ENCODE peak calls at places on chromosome 4, in six cellular contexts. One of them, this sample, is unnamed.

GRCh38 chr4:110046588-110047049 is 133.9 kb downstream of the EGF start:
- DNase-seq in A172: peak
- DNase-seq in prostate gland: no peak
- DNase-seq in effector memory CD4-positive, alpha-beta T cell: no peak
- DNase-seq in left cardiac atrium: no peak
- DNase-seq in glutamatergic neuron: no peak
- DNase-seq in this sample: no peak

GRCh38 chr4:112234952-112235609 is 3.5 kb downstream of the AP1AR start:
- DNase-seq in A172: peak
- DNase-seq in prostate gland: peak
- DNase-seq in effector memory CD4-positive, alpha-beta T cell: peak
- DNase-seq in left cardiac atrium: peak
- DNase-seq in glutamatergic neuron: peak
- DNase-seq in this sample: no peak

GRCh38 chr4:149409186-149410056 is 406.2 kb downstream of the IQCM start:
- DNase-seq in A172: peak
- DNase-seq in prostate gland: no peak
- DNase-seq in effector memory CD4-positive, alpha-beta T cell: no peak
- DNase-seq in left cardiac atrium: peak
- DNase-seq in glutamatergic neuron: no peak
- DNase-seq in this sample: no peak

GRCh38 chr4:188214861-188215260 is 75.6 kb downstream of the TRIML1 start:
- DNase-seq in A172: peak
- DNase-seq in prostate gland: no peak
- DNase-seq in effector memory CD4-positive, alpha-beta T cell: no peak
- DNase-seq in left cardiac atrium: no peak
- DNase-seq in glutamatergic neuron: no peak
- DNase-seq in this sample: no peak

GRCh38 chr4:140149851-140150635 is 3.9 kb downstream of the MAML3 start:
- DNase-seq in A172: peak
- DNase-seq in prostate gland: peak
- DNase-seq in effector memory CD4-positive, alpha-beta T cell: peak
- DNase-seq in left cardiac atrium: peak
- DNase-seq in glutamatergic neuron: peak
- DNase-seq in this sample: peak

GRCh38 chr4:62408467-62408866 is 1208.3 kb downstream of the ADGRL3 start:
- DNase-seq in A172: no peak
- DNase-seq in prostate gland: no peak
- DNase-seq in effector memory CD4-positive, alpha-beta T cell: no peak
- DNase-seq in left cardiac atrium: no peak
- DNase-seq in glutamatergic neuron: no peak
- DNase-seq in this sample: no peak

GRCh38 chr4:92215471-92215870 is 88.3 kb upstream of the GRID2 start:
- DNase-seq in A172: no peak
- DNase-seq in prostate gland: no peak
- DNase-seq in effector memory CD4-positive, alpha-beta T cell: no peak
- DNase-seq in left cardiac atrium: no peak
- DNase-seq in glutamatergic neuron: no peak
- DNase-seq in this sample: no peak

GRCh38 chr4:184897807-184898388 is 72.1 kb upstream of the ACSL1 start:
- DNase-seq in A172: no peak
- DNase-seq in prostate gland: no peak
- DNase-seq in effector memory CD4-positive, alpha-beta T cell: no peak
- DNase-seq in left cardiac atrium: no peak
- DNase-seq in glutamatergic neuron: no peak
- DNase-seq in this sample: no peak

GRCh38 chr4:75011131-75011795 is 78.3 kb downstream of the PARM1 start:
- DNase-seq in A172: no peak
- DNase-seq in prostate gland: no peak
- DNase-seq in effector memory CD4-positive, alpha-beta T cell: no peak
- DNase-seq in left cardiac atrium: no peak
- DNase-seq in glutamatergic neuron: no peak
- DNase-seq in this sample: no peak

GRCh38 chr4:68896749-68897148 is 54.9 kb downstream of the UGT2A3 start:
- DNase-seq in A172: no peak
- DNase-seq in prostate gland: no peak
- DNase-seq in effector memory CD4-positive, alpha-beta T cell: no peak
- DNase-seq in left cardiac atrium: no peak
- DNase-seq in glutamatergic neuron: no peak
- DNase-seq in this sample: no peak

GRCh38 chr4:16024009-16024408 is 59.8 kb downstream of the PROM1 start:
- DNase-seq in A172: no peak
- DNase-seq in prostate gland: no peak
- DNase-seq in effector memory CD4-positive, alpha-beta T cell: no peak
- DNase-seq in left cardiac atrium: no peak
- DNase-seq in glutamatergic neuron: no peak
- DNase-seq in this sample: no peak

GRCh38 chr4:138297743-138298405 is 55.7 kb upstream of the SLC7A11 start:
- DNase-seq in A172: no peak
- DNase-seq in prostate gland: no peak
- DNase-seq in effector memory CD4-positive, alpha-beta T cell: no peak
- DNase-seq in left cardiac atrium: no peak
- DNase-seq in glutamatergic neuron: no peak
- DNase-seq in this sample: no peak

GRCh38 chr4:8920289-8920965 is 48.8 kb upstream of the HMX1 start:
- DNase-seq in A172: no peak
- DNase-seq in prostate gland: peak
- DNase-seq in effector memory CD4-positive, alpha-beta T cell: no peak
- DNase-seq in left cardiac atrium: no peak
- DNase-seq in glutamatergic neuron: peak
- DNase-seq in this sample: no peak

GRCh38 chr4:113496698-113497097 is 264.8 kb downstream of the CAMK2D start:
- DNase-seq in A172: no peak
- DNase-seq in prostate gland: no peak
- DNase-seq in effector memory CD4-positive, alpha-beta T cell: no peak
- DNase-seq in left cardiac atrium: no peak
- DNase-seq in glutamatergic neuron: no peak
- DNase-seq in this sample: no peak

GRCh38 chr4:8607603-8608481 is 15.3 kb downstream of the CPZ start:
- DNase-seq in A172: no peak
- DNase-seq in prostate gland: no peak
- DNase-seq in effector memory CD4-positive, alpha-beta T cell: no peak
- DNase-seq in left cardiac atrium: no peak
- DNase-seq in glutamatergic neuron: peak
- DNase-seq in this sample: no peak

GRCh38 chr4:163681208-163681821 is 186.8 kb downstream of the TMA16 start:
- DNase-seq in A172: peak
- DNase-seq in prostate gland: no peak
- DNase-seq in effector memory CD4-positive, alpha-beta T cell: no peak
- DNase-seq in left cardiac atrium: no peak
- DNase-seq in glutamatergic neuron: no peak
- DNase-seq in this sample: no peak

GRCh38 chr4:3412257-3413020 is 29.3 kb upstream of the HGFAC start:
- DNase-seq in A172: no peak
- DNase-seq in prostate gland: no peak
- DNase-seq in effector memory CD4-positive, alpha-beta T cell: no peak
- DNase-seq in left cardiac atrium: peak
- DNase-seq in glutamatergic neuron: peak
- DNase-seq in this sample: no peak

GRCh38 chr4:56469489-56470210 is 2.2 kb downstream of the SRP72 start:
- DNase-seq in A172: no peak
- DNase-seq in prostate gland: no peak
- DNase-seq in effector memory CD4-positive, alpha-beta T cell: no peak
- DNase-seq in left cardiac atrium: no peak
- DNase-seq in glutamatergic neuron: no peak
- DNase-seq in this sample: no peak

GRCh38 chr4:3822230-3822947 is 56.2 kb downstream of the ADRA2C start:
- DNase-seq in A172: peak
- DNase-seq in prostate gland: no peak
- DNase-seq in effector memory CD4-positive, alpha-beta T cell: no peak
- DNase-seq in left cardiac atrium: peak
- DNase-seq in glutamatergic neuron: no peak
- DNase-seq in this sample: no peak

GRCh38 chr4:143254479-143255216 is 69.9 kb downstream of the USP38 start:
- DNase-seq in A172: no peak
- DNase-seq in prostate gland: no peak
- DNase-seq in effector memory CD4-positive, alpha-beta T cell: no peak
- DNase-seq in left cardiac atrium: no peak
- DNase-seq in glutamatergic neuron: no peak
- DNase-seq in this sample: no peak

GRCh38 chr4:147707892-147708672 is 23.8 kb upstream of the ARHGAP10 start:
- DNase-seq in A172: peak
- DNase-seq in prostate gland: peak
- DNase-seq in effector memory CD4-positive, alpha-beta T cell: peak
- DNase-seq in left cardiac atrium: peak
- DNase-seq in glutamatergic neuron: peak
- DNase-seq in this sample: no peak

GRCh38 chr4:138835833-138836521 is 179.6 kb upstream of the NOCT start:
- DNase-seq in A172: no peak
- DNase-seq in prostate gland: no peak
- DNase-seq in effector memory CD4-positive, alpha-beta T cell: no peak
- DNase-seq in left cardiac atrium: peak
- DNase-seq in glutamatergic neuron: no peak
- DNase-seq in this sample: no peak

GRCh38 chr4:105474110-105474518 is 252 bp upstream of the PPA2 start:
- DNase-seq in A172: peak
- DNase-seq in prostate gland: no peak
- DNase-seq in effector memory CD4-positive, alpha-beta T cell: no peak
- DNase-seq in left cardiac atrium: peak
- DNase-seq in glutamatergic neuron: peak
- DNase-seq in this sample: no peak

GRCh38 chr4:129862461-129862860 is 766.5 kb downstream of the C4orf33 start:
- DNase-seq in A172: no peak
- DNase-seq in prostate gland: no peak
- DNase-seq in effector memory CD4-positive, alpha-beta T cell: no peak
- DNase-seq in left cardiac atrium: no peak
- DNase-seq in glutamatergic neuron: no peak
- DNase-seq in this sample: no peak

GRCh38 chr4:89308161-89308500 is 531 bp upstream of the GPRIN3 start:
- DNase-seq in A172: no peak
- DNase-seq in prostate gland: no peak
- DNase-seq in effector memory CD4-positive, alpha-beta T cell: no peak
- DNase-seq in left cardiac atrium: no peak
- DNase-seq in glutamatergic neuron: no peak
- DNase-seq in this sample: no peak

GRCh38 chr4:8192748-8193738 is 6.0 kb upstream of the SH3TC1 start:
- DNase-seq in A172: no peak
- DNase-seq in prostate gland: peak
- DNase-seq in effector memory CD4-positive, alpha-beta T cell: no peak
- DNase-seq in left cardiac atrium: peak
- DNase-seq in glutamatergic neuron: peak
- DNase-seq in this sample: peak

GRCh38 chr4:71344067-71344466 is 5.2 kb downstream of the SLC4A4 start:
- DNase-seq in A172: no peak
- DNase-seq in prostate gland: no peak
- DNase-seq in effector memory CD4-positive, alpha-beta T cell: no peak
- DNase-seq in left cardiac atrium: no peak
- DNase-seq in glutamatergic neuron: no peak
- DNase-seq in this sample: no peak

GRCh38 chr4:1418494-1419285 is 12.4 kb upstream of the NKX1-1 start:
- DNase-seq in A172: no peak
- DNase-seq in prostate gland: peak
- DNase-seq in effector memory CD4-positive, alpha-beta T cell: no peak
- DNase-seq in left cardiac atrium: peak
- DNase-seq in glutamatergic neuron: no peak
- DNase-seq in this sample: no peak

GRCh38 chr4:68904786-68905185 is 46.8 kb downstream of the UGT2A3 start:
- DNase-seq in A172: no peak
- DNase-seq in prostate gland: peak
- DNase-seq in effector memory CD4-positive, alpha-beta T cell: no peak
- DNase-seq in left cardiac atrium: no peak
- DNase-seq in glutamatergic neuron: no peak
- DNase-seq in this sample: no peak

GRCh38 chr4:113040793-113041192 is 8.7 kb upstream of the ANK2 start:
- DNase-seq in A172: no peak
- DNase-seq in prostate gland: no peak
- DNase-seq in effector memory CD4-positive, alpha-beta T cell: no peak
- DNase-seq in left cardiac atrium: no peak
- DNase-seq in glutamatergic neuron: no peak
- DNase-seq in this sample: no peak

This sample was measured in NCI-H1417 treated with DMSO at 0.1 percent for 48 hours.